ENCODE peak calls at places on chromosomes 16 and 17, in six cellular contexts. One of them, this sample, is unnamed.

GRCh38 chr17:67666028-67666427 is 51.7 kb upstream of the NOL11 start:
- DNase-seq in activated CD8-positive, alpha-beta memory T cell treated with anti-CD3 and anti-CD28 coated beads for 1 hour: no peak
- DNase-seq in head of caudate nucleus: no peak
- DNase-seq in BJ: no peak
- DNase-seq in stimulated activated CD8-positive, alpha-beta memory T cell treated with anti-CD3 and anti-CD28 coated beads, Interleukin-4, amount 100 ng/mL, for 4 hours: no peak
- DNase-seq in pancreas: no peak
- DNase-seq in this sample: no peak

GRCh38 chr16:55045329-55046145 is 114.9 kb downstream of the IRX5 start:
- DNase-seq in activated CD8-positive, alpha-beta memory T cell treated with anti-CD3 and anti-CD28 coated beads for 1 hour: no peak
- DNase-seq in head of caudate nucleus: no peak
- DNase-seq in BJ: no peak
- DNase-seq in stimulated activated CD8-positive, alpha-beta memory T cell treated with anti-CD3 and anti-CD28 coated beads, Interleukin-4, amount 100 ng/mL, for 4 hours: no peak
- DNase-seq in pancreas: no peak
- DNase-seq in this sample: no peak

GRCh38 chr17:61408151-61409041 is 8.8 kb downstream of the TBX2 start:
- DNase-seq in activated CD8-positive, alpha-beta memory T cell treated with anti-CD3 and anti-CD28 coated beads for 1 hour: no peak
- DNase-seq in head of caudate nucleus: no peak
- DNase-seq in BJ: no peak
- DNase-seq in stimulated activated CD8-positive, alpha-beta memory T cell treated with anti-CD3 and anti-CD28 coated beads, Interleukin-4, amount 100 ng/mL, for 4 hours: no peak
- DNase-seq in pancreas: peak
- DNase-seq in this sample: no peak

GRCh38 chr16:3158498-3159314 is 23.9 kb downstream of the ZNF213 start:
- DNase-seq in activated CD8-positive, alpha-beta memory T cell treated with anti-CD3 and anti-CD28 coated beads for 1 hour: peak
- DNase-seq in head of caudate nucleus: peak
- DNase-seq in BJ: no peak
- DNase-seq in stimulated activated CD8-positive, alpha-beta memory T cell treated with anti-CD3 and anti-CD28 coated beads, Interleukin-4, amount 100 ng/mL, for 4 hours: peak
- DNase-seq in pancreas: peak
- DNase-seq in this sample: peak

GRCh38 chr16:4970010-4970409 is 11.9 kb downstream of the SEC14L5 start:
- DNase-seq in activated CD8-positive, alpha-beta memory T cell treated with anti-CD3 and anti-CD28 coated beads for 1 hour: no peak
- DNase-seq in head of caudate nucleus: no peak
- DNase-seq in BJ: no peak
- DNase-seq in stimulated activated CD8-positive, alpha-beta memory T cell treated with anti-CD3 and anti-CD28 coated beads, Interleukin-4, amount 100 ng/mL, for 4 hours: no peak
- DNase-seq in pancreas: no peak
- DNase-seq in this sample: no peak

GRCh38 chr16:67919618-67920210 is 11.9 kb downstream of the CTRL start:
- DNase-seq in activated CD8-positive, alpha-beta memory T cell treated with anti-CD3 and anti-CD28 coated beads for 1 hour: no peak
- DNase-seq in head of caudate nucleus: no peak
- DNase-seq in BJ: no peak
- DNase-seq in stimulated activated CD8-positive, alpha-beta memory T cell treated with anti-CD3 and anti-CD28 coated beads, Interleukin-4, amount 100 ng/mL, for 4 hours: no peak
- DNase-seq in pancreas: no peak
- DNase-seq in this sample: no peak

GRCh38 chr17:19833914-19834313 is 33.8 kb downstream of the ULK2 start:
- DNase-seq in activated CD8-positive, alpha-beta memory T cell treated with anti-CD3 and anti-CD28 coated beads for 1 hour: no peak
- DNase-seq in head of caudate nucleus: no peak
- DNase-seq in BJ: no peak
- DNase-seq in stimulated activated CD8-positive, alpha-beta memory T cell treated with anti-CD3 and anti-CD28 coated beads, Interleukin-4, amount 100 ng/mL, for 4 hours: no peak
- DNase-seq in pancreas: no peak
- DNase-seq in this sample: no peak

GRCh38 chr17:69030145-69030544 is 30.6 kb downstream of the ABCA9 start:
- DNase-seq in activated CD8-positive, alpha-beta memory T cell treated with anti-CD3 and anti-CD28 coated beads for 1 hour: no peak
- DNase-seq in head of caudate nucleus: no peak
- DNase-seq in BJ: no peak
- DNase-seq in stimulated activated CD8-positive, alpha-beta memory T cell treated with anti-CD3 and anti-CD28 coated beads, Interleukin-4, amount 100 ng/mL, for 4 hours: no peak
- DNase-seq in pancreas: no peak
- DNase-seq in this sample: no peak

GRCh38 chr17:35291802-35292201 is 48.9 kb downstream of the SLFN5 start:
- DNase-seq in activated CD8-positive, alpha-beta memory T cell treated with anti-CD3 and anti-CD28 coated beads for 1 hour: no peak
- DNase-seq in head of caudate nucleus: no peak
- DNase-seq in BJ: peak
- DNase-seq in stimulated activated CD8-positive, alpha-beta memory T cell treated with anti-CD3 and anti-CD28 coated beads, Interleukin-4, amount 100 ng/mL, for 4 hours: no peak
- DNase-seq in pancreas: no peak
- DNase-seq in this sample: no peak

GRCh38 chr16:2465653-2466415 is 5.3 kb upstream of the NTN3 start:
- DNase-seq in activated CD8-positive, alpha-beta memory T cell treated with anti-CD3 and anti-CD28 coated beads for 1 hour: no peak
- DNase-seq in head of caudate nucleus: no peak
- DNase-seq in BJ: no peak
- DNase-seq in stimulated activated CD8-positive, alpha-beta memory T cell treated with anti-CD3 and anti-CD28 coated beads, Interleukin-4, amount 100 ng/mL, for 4 hours: no peak
- DNase-seq in pancreas: no peak
- DNase-seq in this sample: no peak

GRCh38 chr16:17375388-17376304 is 95.1 kb downstream of the XYLT1 start:
- DNase-seq in activated CD8-positive, alpha-beta memory T cell treated with anti-CD3 and anti-CD28 coated beads for 1 hour: no peak
- DNase-seq in head of caudate nucleus: no peak
- DNase-seq in BJ: no peak
- DNase-seq in stimulated activated CD8-positive, alpha-beta memory T cell treated with anti-CD3 and anti-CD28 coated beads, Interleukin-4, amount 100 ng/mL, for 4 hours: no peak
- DNase-seq in pancreas: no peak
- DNase-seq in this sample: no peak

GRCh38 chr17:68539536-68540469 is 27.6 kb downstream of the PRKAR1A start:
- DNase-seq in activated CD8-positive, alpha-beta memory T cell treated with anti-CD3 and anti-CD28 coated beads for 1 hour: no peak
- DNase-seq in head of caudate nucleus: peak
- DNase-seq in BJ: no peak
- DNase-seq in stimulated activated CD8-positive, alpha-beta memory T cell treated with anti-CD3 and anti-CD28 coated beads, Interleukin-4, amount 100 ng/mL, for 4 hours: no peak
- DNase-seq in pancreas: no peak
- DNase-seq in this sample: no peak

GRCh38 chr17:83100853-83101391 is 21.5 kb downstream of the METRNL start:
- DNase-seq in activated CD8-positive, alpha-beta memory T cell treated with anti-CD3 and anti-CD28 coated beads for 1 hour: no peak
- DNase-seq in head of caudate nucleus: no peak
- DNase-seq in BJ: no peak
- DNase-seq in stimulated activated CD8-positive, alpha-beta memory T cell treated with anti-CD3 and anti-CD28 coated beads, Interleukin-4, amount 100 ng/mL, for 4 hours: no peak
- DNase-seq in pancreas: no peak
- DNase-seq in this sample: no peak

GRCh38 chr16:68987734-68988457 is 117.6 kb upstream of the HAS3 start:
- DNase-seq in activated CD8-positive, alpha-beta memory T cell treated with anti-CD3 and anti-CD28 coated beads for 1 hour: no peak
- DNase-seq in head of caudate nucleus: no peak
- DNase-seq in BJ: no peak
- DNase-seq in stimulated activated CD8-positive, alpha-beta memory T cell treated with anti-CD3 and anti-CD28 coated beads, Interleukin-4, amount 100 ng/mL, for 4 hours: no peak
- DNase-seq in pancreas: no peak
- DNase-seq in this sample: no peak

GRCh38 chr17:15900871-15901270 is 44.1 kb upstream of the ADORA2B start:
- DNase-seq in activated CD8-positive, alpha-beta memory T cell treated with anti-CD3 and anti-CD28 coated beads for 1 hour: no peak
- DNase-seq in head of caudate nucleus: no peak
- DNase-seq in BJ: no peak
- DNase-seq in stimulated activated CD8-positive, alpha-beta memory T cell treated with anti-CD3 and anti-CD28 coated beads, Interleukin-4, amount 100 ng/mL, for 4 hours: no peak
- DNase-seq in pancreas: no peak
- DNase-seq in this sample: no peak

This sample was measured in COLO829.